ENCODE peak calls at places on chromosomes 3 and 15, in eight cellular contexts. I is SK-N-SH treated with all-trans-retinoic acid at 6 μM for 48 hours; P is PC-3; Y is right cardiac atrium; M is mucosa of descending colon; D is pancreas; E is Right ventricle myocardium superior; T is activated naive CD8-positive, alpha-beta T cell treated with anti-CD3 and anti-CD28 coated beads, Interleukin-2, amount 50 U/mL, for 24 hours. N is an unnamed sample.

GRCh38 chr3:127484601-127485388 is 105.7 kb downstream of the TPRA1 start:
- ATAC-seq in I (peak; percentile 41), P (no peak), Y (no peak), M (no peak), D (no peak), E (peak; percentile 45), T (peak; percentile 72), N (no peak)

GRCh38 chr15:80586141-80586540 is 109.0 kb upstream of the ABHD17C start:
- ATAC-seq in I (no peak), P (no peak), Y (no peak), M (no peak), D (no peak), E (no peak), T (no peak), N (no peak)

GRCh38 chr15:68578960-68579935 is at the start of gene CORO2B:
- ATAC-seq in I (peak; percentile 36), P (peak; percentile 40), Y (peak; percentile 27), M (peak; percentile 11), D (no peak), E (peak; percentile 38), T (no peak), N (peak; percentile 39)

GRCh38 chr3:127546970-127547733 is 43.4 kb downstream of the TPRA1 start:
- ATAC-seq in I (peak; percentile 7), P (no peak), Y (peak; percentile 54), M (peak; percentile 19), D (peak; percentile 11), E (peak; percentile 61), T (no peak), N (peak; percentile 25)

GRCh38 chr15:100338971-100339444 is 2.8 kb downstream of the ADAMTS17 start:
- ATAC-seq in I (peak; percentile 41), P (peak; percentile 56), Y (peak; percentile 48), M (peak; percentile 72), D (peak; percentile 46), E (peak; percentile 62), T (peak; percentile 70), N (peak; percentile 46)

GRCh38 chr3:126293370-126294082 is 63.7 kb downstream of the KLF15 start:
- ATAC-seq in I (no peak), P (no peak), Y (peak; percentile 87), M (no peak), D (no peak), E (peak; percentile 90), T (no peak), N (no peak)

GRCh38 chr15:47300035-47300434 is 417.3 kb upstream of the SEMA6D start:
- ATAC-seq in I (no peak), P (no peak), Y (no peak), M (no peak), D (no peak), E (no peak), T (no peak), N (no peak)

GRCh38 chr15:31419820-31420219 is 93.2 kb downstream of the KLF13 start:
- ATAC-seq in I (no peak), P (no peak), Y (no peak), M (no peak), D (no peak), E (no peak), T (no peak), N (no peak)

GRCh38 chr3:46916278-46916677 is 38.8 kb downstream of the PTH1R start:
- ATAC-seq in I (no peak), P (no peak), Y (no peak), M (no peak), D (no peak), E (no peak), T (no peak), N (no peak)

GRCh38 chr15:91928676-91929075 is 75.2 kb downstream of the SLCO3A1 start:
- ATAC-seq in I (no peak), P (no peak), Y (no peak), M (peak; percentile 66), D (no peak), E (no peak), T (no peak), N (no peak)

GRCh38 chr3:112128843-112129727 is 4.0 kb downstream of the GCSAM start:
- ATAC-seq in I (no peak), P (no peak), Y (no peak), M (peak; percentile 60), D (no peak), E (no peak), T (peak; percentile 74), N (no peak)

GRCh38 chr3:5160926-5161858 is 26.3 kb upstream of the EDEM1 start:
- ATAC-seq in I (peak; percentile 53), P (peak; percentile 50), Y (peak; percentile 36), M (no peak), D (no peak), E (peak; percentile 11), T (peak; percentile 29), N (no peak)

GRCh38 chr3:125356140-125357026 is 18.7 kb downstream of the ZNF148 start:
- ATAC-seq in I (no peak), P (peak; percentile 8), Y (no peak), M (no peak), D (peak; percentile 31), E (peak; percentile 36), T (no peak), N (no peak)

GRCh38 chr15:100464895-100465294 is 63.9 kb downstream of the CERS3 start:
- ATAC-seq in I (no peak), P (no peak), Y (no peak), M (no peak), D (no peak), E (no peak), T (no peak), N (no peak)